ENCODE peak calls at places on chromosomes 13 and 19, in six cellular contexts. F, D, C, Q, V and H are unnamed samples.

GRCh38 chr19:13356686-13357280 is 149.5 kb downstream of the CACNA1A start:
- DNase-seq in F (no peak), D (no peak), C (no peak), Q (no peak), V (no peak), H (no peak)

GRCh38 chr13:32427852-32428580 is at the start of gene N4BP2L1:
- DNase-seq in F (peak; percentile 94), D (peak; percentile 89), C (peak; percentile 27), Q (no peak), V (peak; percentile 62), H (peak; percentile 26)

GRCh38 chr13:77521595-77522367 is 13.7 kb upstream of the SCEL start:
- DNase-seq in F (no peak), D (peak; percentile 83), C (no peak), Q (no peak), V (no peak), H (no peak)

GRCh38 chr19:13022111-13022858 is 27.0 kb downstream of the NFIX start:
- DNase-seq in F (no peak), D (no peak), C (peak; percentile 91), Q (no peak), V (no peak), H (no peak)

GRCh38 chr13:60258349-60258748 is 94.6 kb upstream of the DIAPH3 start:
- DNase-seq in F (no peak), D (no peak), C (no peak), Q (no peak), V (no peak), H (no peak)

GRCh38 chr19:39363909-39364457 is 21.8 kb downstream of the SAMD4B start:
- DNase-seq in F (no peak), D (no peak), C (no peak), Q (peak; percentile 74), V (peak; percentile 25), H (no peak)

GRCh38 chr19:8361921-8362793 is 1.8 kb upstream of the ANGPTL4 start:
- DNase-seq in F (peak; percentile 86), D (peak; percentile 97), C (peak; percentile 70), Q (peak; percentile 97), V (peak; percentile 31), H (peak; percentile 87)

GRCh38 chr19:51422053-51422448 is 4.6 kb upstream of the SIGLEC10 start:
- DNase-seq in F (peak; percentile 97), D (peak; percentile 89), C (no peak), Q (peak; percentile 33), V (peak; percentile 21), H (no peak)

GRCh38 chr19:50325310-50326100 is 3.7 kb downstream of the KCNC3 start:
- DNase-seq in F (peak; percentile 89), D (peak; percentile 68), C (peak; percentile 86), Q (no peak), V (peak; percentile 33), H (peak; percentile 85)

GRCh38 chr13:25901460-25902376 is 150.1 kb downstream of the SHISA2 start:
- DNase-seq in F (no peak), D (no peak), C (no peak), Q (peak; percentile 46), V (no peak), H (no peak)

GRCh38 chr13:40535345-40535836 is 131.1 kb downstream of the FOXO1 start:
- DNase-seq in F (no peak), D (no peak), C (no peak), Q (no peak), V (no peak), H (no peak)

GRCh38 chr13:102582256-102582655 is 14.5 kb upstream of the TPP2 start:
- DNase-seq in F (no peak), D (no peak), C (no peak), Q (no peak), V (no peak), H (no peak)

GRCh38 chr13:114167885-114168284 is 11.2 kb upstream of the CFAP97D2 start:
- DNase-seq in F (no peak), D (no peak), C (no peak), Q (no peak), V (no peak), H (no peak)

GRCh38 chr19:13764821-13765394 is 586 bp downstream of the MRI1 start:
- DNase-seq in F (peak; percentile 89), D (peak; percentile 31), C (peak; percentile 19), Q (no peak), V (no peak), H (no peak)

GRCh38 chr19:43723588-43723987 is 7.7 kb downstream of the IRGC start:
- DNase-seq in F (no peak), D (no peak), C (no peak), Q (no peak), V (no peak), H (no peak)

GRCh38 chr13:52361225-52361624 is 44.7 kb downstream of the THSD1 start:
- DNase-seq in F (no peak), D (no peak), C (no peak), Q (no peak), V (no peak), H (no peak)

GRCh38 chr19:1847684-1848398 is 442 bp downstream of the REXO1 start:
- DNase-seq in F (peak; percentile 90), D (peak; percentile 51), C (peak; percentile 8), Q (peak; percentile 20), V (no peak), H (no peak)

GRCh38 chr19:11659612-11660011 is 62.3 kb downstream of the ZNF627 start:
- DNase-seq in F (no peak), D (no peak), C (peak; percentile 15), Q (no peak), V (no peak), H (no peak)

GRCh38 chr19:27729332-27729731 is 1483.6 kb downstream of the UQCRFS1 start:
- DNase-seq in F (no peak), D (no peak), C (no peak), Q (no peak), V (no peak), H (no peak)

GRCh38 chr19:18117692-18118378 is 20.3 kb downstream of the MAST3 start:
- DNase-seq in F (peak; percentile 99), D (peak; percentile 93), C (peak; percentile 85), Q (peak; percentile 55), V (peak; percentile 71), H (peak; percentile 20)

GRCh38 chr13:62320129-62320724 is 904.6 kb upstream of the PCDH20 start:
- DNase-seq in F (no peak), D (no peak), C (peak; percentile 83), Q (peak; percentile 33), V (no peak), H (peak; percentile 20)

GRCh38 chr19:5695649-5696195 is 5.6 kb downstream of the RPL36 start:
- DNase-seq in F (peak; percentile 74), D (no peak), C (no peak), Q (no peak), V (no peak), H (no peak)

GRCh38 chr13:31204592-31204991 is 4.8 kb downstream of the B3GLCT start:
- DNase-seq in F (no peak), D (no peak), C (no peak), Q (no peak), V (no peak), H (no peak)

GRCh38 chr13:30711837-30712236 is 23.5 kb upstream of the ALOX5AP start:
- DNase-seq in F (no peak), D (no peak), C (no peak), Q (no peak), V (no peak), H (no peak)

GRCh38 chr19:11064831-11065303 is 24.4 kb upstream of the LDLR start:
- DNase-seq in F (no peak), D (no peak), C (no peak), Q (no peak), V (no peak), H (no peak)

GRCh38 chr13:43085545-43085944 is 62.2 kb downstream of the DNAJC15 start:
- DNase-seq in F (no peak), D (no peak), C (no peak), Q (peak; percentile 29), V (no peak), H (no peak)

GRCh38 chr13:63567031-63567430 is 2151.4 kb upstream of the PCDH20 start:
- DNase-seq in F (no peak), D (no peak), C (no peak), Q (peak; percentile 0), V (no peak), H (no peak)

GRCh38 chr13:59269476-59269875 is 894.3 kb downstream of the DIAPH3 start:
- DNase-seq in F (no peak), D (no peak), C (no peak), Q (no peak), V (no peak), H (no peak)

GRCh38 chr19:12513531-12514061 is 29.0 kb upstream of the ZNF709 start:
- DNase-seq in F (no peak), D (no peak), C (no peak), Q (no peak), V (peak; percentile 25), H (no peak)